ENCODE peak calls at places on chromosome 7, in seven cellular contexts. X, F, O, K, Y, Q and N are unnamed samples.
A peak's percentile ranks its signal among the peaks of the same experiment; 100 is the strongest.

GRCh38 chr7:79713281-79713680 is 259.8 kb upstream of the MAGI2 start:
- DNase-seq in X (peak; percentile 50), F (no peak), O (no peak), K (no peak), Y (no peak), Q (no peak), N (no peak)

GRCh38 chr7:8157296-8157695 is 104.7 kb downstream of the ICA1 start:
- DNase-seq in X (no peak), F (no peak), O (no peak), K (no peak), Y (no peak), Q (no peak), N (no peak)

GRCh38 chr7:127882313-127882920 is 148.8 kb downstream of the LRRC4 start:
- DNase-seq in X (no peak), F (no peak), O (no peak), K (no peak), Y (no peak), Q (no peak), N (no peak)

GRCh38 chr7:134893920-134894319 is 92.4 kb upstream of the AGBL3 start:
- DNase-seq in X (no peak), F (no peak), O (no peak), K (no peak), Y (no peak), Q (no peak), N (no peak)

GRCh38 chr7:85074992-85075391 is 111.9 kb downstream of the SEMA3D start:
- DNase-seq in X (no peak), F (no peak), O (no peak), K (no peak), Y (no peak), Q (no peak), N (no peak)

GRCh38 chr7:31122649-31123058 is 70.5 kb downstream of the ADCYAP1R1 start:
- DNase-seq in X (peak; percentile 83), F (peak; percentile 63), O (peak; percentile 64), K (peak; percentile 13), Y (peak; percentile 80), Q (peak; percentile 44), N (peak; percentile 65)

GRCh38 chr7:21914671-21915070 is 31.0 kb downstream of the CDCA7L start:
- DNase-seq in X (peak; percentile 37), F (no peak), O (no peak), K (no peak), Y (no peak), Q (no peak), N (no peak)

GRCh38 chr7:35875292-35875691 is 74.4 kb downstream of the SEPTIN7 start:
- DNase-seq in X (no peak), F (no peak), O (no peak), K (no peak), Y (no peak), Q (no peak), N (no peak)

GRCh38 chr7:102122026-102122425 is 164.6 kb upstream of the SH2B2 start:
- DNase-seq in X (no peak), F (no peak), O (no peak), K (no peak), Y (no peak), Q (peak; percentile 45), N (no peak)

GRCh38 chr7:119959811-119960210 is 313.2 kb upstream of the KCND2 start:
- DNase-seq in X (no peak), F (no peak), O (no peak), K (no peak), Y (no peak), Q (no peak), N (no peak)

GRCh38 chr7:40571796-40572195 is 437.0 kb downstream of the SUGCT start:
- DNase-seq in X (no peak), F (no peak), O (no peak), K (no peak), Y (no peak), Q (no peak), N (no peak)

GRCh38 chr7:118214833-118215182 is 9.7 kb upstream of the ANKRD7 start:
- DNase-seq in X (no peak), F (no peak), O (no peak), K (no peak), Y (no peak), Q (no peak), N (no peak)

GRCh38 chr7:131225619-131226101 is 102.0 kb upstream of the MKLN1 start:
- DNase-seq in X (no peak), F (no peak), O (no peak), K (no peak), Y (peak; percentile 54), Q (no peak), N (no peak)

GRCh38 chr7:27165089-27165654 is at the start of gene HOXA9:
- DNase-seq in X (no peak), F (no peak), O (no peak), K (no peak), Y (peak; percentile 87), Q (no peak), N (no peak)

GRCh38 chr7:66082886-66083415 is 7.3 kb downstream of the ASL start:
- DNase-seq in X (no peak), F (no peak), O (no peak), K (no peak), Y (no peak), Q (no peak), N (no peak)

GRCh38 chr7:112572669-112573301 is 92.0 kb downstream of the LSMEM1 start:
- DNase-seq in X (peak; percentile 29), F (no peak), O (no peak), K (no peak), Y (peak; percentile 55), Q (no peak), N (no peak)

GRCh38 chr7:6271091-6271658 is 1.2 kb downstream of the CYTH3 start:
- DNase-seq in X (peak; percentile 40), F (peak; percentile 54), O (no peak), K (no peak), Y (peak; percentile 54), Q (peak; percentile 72), N (peak; percentile 55)

GRCh38 chr7:116542618-116543017 is 17.8 kb downstream of the CAV1 start:
- DNase-seq in X (no peak), F (no peak), O (no peak), K (no peak), Y (no peak), Q (no peak), N (peak; percentile 63)

GRCh38 chr7:15143936-15144335 is 241.4 kb upstream of the DGKB start:
- DNase-seq in X (no peak), F (no peak), O (no peak), K (no peak), Y (no peak), Q (no peak), N (no peak)

GRCh38 chr7:34931739-34932138 is 105.5 kb downstream of the DPY19L1 start:
- DNase-seq in X (no peak), F (no peak), O (no peak), K (no peak), Y (no peak), Q (no peak), N (no peak)

GRCh38 chr7:3897430-3898385 is 596.7 kb downstream of the SDK1 start:
- DNase-seq in X (peak; percentile 74), F (no peak), O (peak; percentile 35), K (peak; percentile 34), Y (no peak), Q (peak; percentile 35), N (peak; percentile 33)

GRCh38 chr7:55065079-55065478 is 46.3 kb downstream of the EGFR start:
- DNase-seq in X (no peak), F (no peak), O (peak; percentile 89), K (no peak), Y (no peak), Q (no peak), N (peak; percentile 87)

GRCh38 chr7:25073451-25073850 is 51.6 kb downstream of the CYCS start:
- DNase-seq in X (no peak), F (no peak), O (no peak), K (no peak), Y (no peak), Q (no peak), N (no peak)

GRCh38 chr7:80542398-80542797 is 30.5 kb upstream of the GNAT3 start:
- DNase-seq in X (no peak), F (no peak), O (peak; percentile 47), K (no peak), Y (no peak), Q (peak; percentile 69), N (peak; percentile 41)

GRCh38 chr7:47669178-47669878 is 87.4 kb upstream of the TNS3 start:
- DNase-seq in X (no peak), F (peak; percentile 28), O (no peak), K (no peak), Y (peak; percentile 81), Q (peak; percentile 81), N (peak; percentile 74)

GRCh38 chr7:74625446-74625845 is 32.1 kb upstream of the GTF2I start:
- DNase-seq in X (peak; percentile 43), F (no peak), O (no peak), K (no peak), Y (no peak), Q (no peak), N (no peak)

GRCh38 chr7:112290065-112290464 is 83.6 kb downstream of the ZNF277 start:
- DNase-seq in X (no peak), F (no peak), O (no peak), K (no peak), Y (no peak), Q (no peak), N (no peak)

GRCh38 chr7:25665346-25665745 is 437.1 kb upstream of the NPVF start:
- DNase-seq in X (no peak), F (no peak), O (no peak), K (no peak), Y (peak; percentile 68), Q (no peak), N (no peak)

GRCh38 chr7:27174077-27175004 is at the start of gene HOXA10:
- DNase-seq in X (peak; percentile 41), F (no peak), O (no peak), K (no peak), Y (peak; percentile 76), Q (no peak), N (no peak)